ENCODE peak calls at places on chromosomes 5 and 9, in four cellular contexts. T is stomach, M is endothelial cell of umbilical vein, V is GM12878. B is an unnamed sample.
A peak's percentile ranks its signal among the peaks of the same experiment; 100 is the strongest.

GRCh38 chr5:138981131-138981530 is 106.0 kb upstream of the LRRTM2 start:
- DNase-seq in V (no peak), T (no peak), M (no peak), B (no peak)

GRCh38 chr5:27458318-27458717 is 419.9 kb upstream of the CDH9 start:
- DNase-seq in T (no peak), V (no peak), M (no peak), B (no peak)

GRCh38 chr5:96023518-96023917 is 61.9 kb upstream of the ELL2 start:
- DNase-seq in T (no peak), M (peak; percentile 34), V (no peak), B (no peak)

GRCh38 chr9:77907581-77907980 is 124.0 kb downstream of the GNAQ start:
- DNase-seq in M (no peak), V (no peak), T (no peak), B (no peak)

GRCh38 chr5:35248843-35249780 is 18.8 kb upstream of the PRLR start:
- DNase-seq in M (no peak), T (no peak), V (no peak), B (no peak)

GRCh38 chr9:1979815-1980367 is 35.3 kb upstream of the SMARCA2 start:
- DNase-seq in M (no peak), T (no peak), V (peak; percentile 35), B (no peak)

GRCh38 chr9:93893899-93894690 is 61.1 kb downstream of the BARX1 start:
- DNase-seq in M (no peak), T (peak; percentile 67), V (no peak), B (no peak)

GRCh38 chr5:55868846-55869245 is 17.7 kb downstream of the IL31RA start:
- DNase-seq in V (no peak), M (peak; percentile 99), T (no peak), B (no peak)

GRCh38 chr9:107794259-107794658 is 304.7 kb upstream of the KLF4 start:
- DNase-seq in M (no peak), V (no peak), T (no peak), B (no peak)

GRCh38 chr5:124206540-124206939 is 539.9 kb downstream of the ZNF608 start:
- DNase-seq in M (no peak), V (no peak), T (no peak), B (no peak)

GRCh38 chr9:131977074-131977838 is 102.4 kb downstream of the MED27 start:
- DNase-seq in T (no peak), M (no peak), V (no peak), B (no peak)

DNA sequence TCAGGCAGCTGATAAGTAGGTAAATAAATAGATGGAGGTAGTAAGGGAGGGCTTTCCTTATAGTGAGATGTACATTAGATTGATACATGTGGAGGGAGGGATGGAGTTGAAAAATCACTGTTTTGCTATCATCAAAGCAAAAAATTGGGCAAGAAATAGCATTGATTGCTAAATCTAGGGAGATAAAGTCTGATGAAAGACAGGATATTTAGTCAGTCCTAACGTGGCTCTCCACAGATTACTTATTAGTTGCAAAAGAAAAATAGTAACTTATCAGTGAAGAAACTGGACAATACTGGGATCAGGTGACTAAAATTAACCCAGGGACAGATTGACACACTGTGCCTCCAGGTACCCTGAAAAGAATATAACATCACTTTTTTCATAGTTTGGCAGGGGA is 27.0 kb upstream of the GOLPH3 start:
- DNase-seq in T (no peak), M (no peak), V (no peak), B (no peak)
- H3K27ac ChIP-seq in T (no peak overlapping the region), M (no peak overlapping the region), V (no peak overlapping the region), B (no peak overlapping the region)

DNA sequence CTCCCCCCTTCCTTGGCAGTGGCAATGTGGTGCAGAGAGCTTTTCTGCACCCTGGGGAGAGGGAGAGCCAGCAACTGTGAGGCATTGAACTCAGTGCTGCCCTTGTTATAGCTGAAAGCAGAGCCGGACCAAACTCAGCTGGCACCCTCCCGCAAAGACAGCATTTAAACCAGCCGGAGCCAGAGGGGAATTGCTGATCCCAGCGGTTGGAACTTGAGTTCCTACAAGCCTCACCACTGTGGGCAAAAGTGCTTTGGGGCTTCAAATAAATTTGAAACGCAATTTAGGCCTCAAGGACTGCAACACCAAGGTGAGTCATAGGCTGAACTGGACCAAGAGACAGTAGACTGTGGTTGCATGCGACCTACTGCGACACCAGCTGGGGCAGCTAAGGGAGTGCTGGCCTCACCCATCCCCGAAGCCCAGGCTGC is 207.6 kb upstream of the CDKN2B start:
- DNase-seq in T (no peak), V (no peak), M (no peak), B (no peak)
- TF ChIP-seq POLR2AphosphoS5 in T (no peak), V (no peak), M (no peak), B (no peak)

GRCh38 chr9:116279230-116279629 is 125.6 kb downstream of the PAPPA start:
- DNase-seq in M (peak; percentile 19), T (no peak), V (no peak), B (no peak)
- H3K27ac ChIP-seq in M (no peak overlapping the region), T (no peak overlapping the region), V (no peak overlapping the region), B (no peak overlapping the region)

DNA sequence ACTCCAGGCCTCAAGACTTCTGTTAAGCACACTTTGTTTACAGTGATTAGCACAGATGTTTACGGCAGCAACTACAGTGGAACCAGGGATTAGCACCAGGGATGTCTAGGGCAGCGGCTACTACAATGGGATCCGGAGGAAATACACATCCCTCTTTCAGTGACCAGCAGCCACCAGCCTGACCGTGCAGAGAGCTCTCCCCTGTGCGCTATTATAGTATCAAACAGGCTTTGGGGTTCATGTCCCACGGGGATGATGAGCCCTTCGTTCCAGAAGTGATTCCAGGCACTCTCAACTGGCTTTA is 21.5 kb downstream of the GFPT2 start:
- DNase-seq in M (no peak), T (no peak), V (no peak), B (no peak)
- TF ChIP-seq POLR2AphosphoS5 in M (no peak), T (no peak), V (no peak), B (no peak)

GRCh38 chr5:14188778-14189177 is 45.6 kb downstream of the TRIO start:
- DNase-seq in T (no peak), M (no peak), V (no peak), B (no peak)
- H3K27ac ChIP-seq in T (peak overlapping the region; percentile 81), M (peak overlapping the region; percentile 74), V (no peak overlapping the region), B (no peak overlapping the region)

GRCh38 chr9:89639367-89639795 is 34.6 kb downstream of the GADD45G start:
- DNase-seq in V (no peak), M (no peak), T (peak; percentile 64), B (no peak)
- TF ChIP-seq POLR2AphosphoS5 in V (no peak), M (no peak), T (peak; percentile 16), B (no peak)

DNA sequence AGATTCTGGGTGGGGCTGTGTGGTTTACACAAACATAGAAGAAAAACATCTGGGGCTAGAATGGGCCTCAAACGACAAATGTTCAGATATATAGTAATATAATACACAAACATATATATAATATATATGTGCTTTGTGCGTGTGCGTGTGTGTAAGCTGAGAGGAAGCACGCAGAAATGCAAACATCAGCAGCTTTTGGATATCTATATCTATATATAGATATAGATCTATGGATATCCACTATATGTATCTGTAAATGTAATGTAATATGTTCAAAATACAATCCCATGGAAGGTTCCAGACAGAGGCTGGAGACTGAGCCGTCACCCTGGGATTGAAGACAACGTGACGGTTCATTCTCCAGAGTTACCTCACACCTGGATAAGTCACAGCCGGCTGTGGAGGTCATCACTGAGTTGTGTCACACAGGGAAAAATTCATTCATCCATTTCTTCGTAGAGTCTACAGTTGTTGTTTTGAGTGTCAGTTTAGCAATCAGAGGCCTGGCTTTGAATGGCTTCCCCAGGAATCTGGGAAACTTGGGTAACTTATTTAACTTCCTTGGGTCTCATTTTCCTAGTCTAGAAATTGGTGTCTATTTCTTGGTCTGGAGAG is 123.0 kb upstream of the CPEB4 start:
- DNase-seq in M (peak; percentile 26), T (no peak), V (no peak), B (no peak)
- H3K27ac ChIP-seq in M (peak overlapping the region; percentile 91), T (peak overlapping the region; percentile 65), V (no peak overlapping the region), B (peak overlapping the region; percentile 70)

B was measured in upper lobe of left lung.